ENCODE peak calls at places on chromosome X, in five cellular contexts. N, P, D, J and R are unnamed samples.

GRCh38 chrX:155086202-155086840 is 15.0 kb downstream of the BRCC3 start:
- DNase-seq in D (no peak), N (peak; percentile 45), J (no peak), P (peak; percentile 10), R (no peak)

GRCh38 chrX:24207826-24208225 is 58.3 kb downstream of the ZFX start:
- DNase-seq in P (no peak), N (no peak), D (no peak), J (no peak), R (no peak)

GRCh38 chrX:129634541-129634940 is 20.2 kb downstream of the APLN start:
- DNase-seq in J (no peak), N (no peak), P (no peak), D (no peak), R (no peak)

GRCh38 chrX:37746951-37747350 is 32.9 kb upstream of the CYBB start:
- DNase-seq in J (no peak), D (no peak), N (no peak), P (no peak), R (no peak)

GRCh38 chrX:136203438-136203837 is 47.8 kb downstream of the MAP7D3 start:
- DNase-seq in P (no peak), D (no peak), J (no peak), N (no peak), R (no peak)

GRCh38 chrX:135981010-135981409 is 4.2 kb upstream of the SLC9A6 start:
- DNase-seq in D (no peak), J (no peak), N (no peak), P (no peak), R (no peak)

GRCh38 chrX:41518127-41518840 is 71.1 kb downstream of the NYX start:
- DNase-seq in J (no peak), N (no peak), P (no peak), D (no peak), R (no peak)

GRCh38 chrX:716136-716535 is 85.5 kb downstream of the SHOX start:
- DNase-seq in N (no peak), J (no peak), D (no peak), P (no peak), R (no peak)

GRCh38 chrX:66731398-66731797 is 92.5 kb upstream of the EDA2R start:
- DNase-seq in D (no peak), P (peak; percentile 14), J (no peak), N (no peak), R (no peak)

GRCh38 chrX:15269120-15269519 is 763 bp downstream of the ASB9 start:
- DNase-seq in D (no peak), J (no peak), N (no peak), P (no peak), R (no peak)

GRCh38 chrX:16842684-16843083 is 27.5 kb downstream of the RBBP7 start:
- DNase-seq in N (no peak), D (no peak), P (no peak), J (no peak), R (no peak)

GRCh38 chrX:53288173-53288572 is 6.8 kb upstream of the IQSEC2 start:
- DNase-seq in N (peak; percentile 78), D (no peak), J (peak; percentile 63), P (no peak), R (no peak)

GRCh38 chrX:78619829-78620228 is 39.3 kb downstream of the RTL3 start:
- DNase-seq in P (no peak), D (no peak), N (no peak), J (no peak), R (no peak)

GRCh38 chrX:100662153-100662552 is 18.2 kb downstream of the SRPX2 start:
- DNase-seq in J (no peak), N (peak; percentile 62), P (no peak), D (no peak), R (no peak)

GRCh38 chrX:37348237-37349130 is 680 bp upstream of the PRRG1 start:
- DNase-seq in D (no peak), J (no peak), N (no peak), P (peak; percentile 18), R (no peak)

GRCh38 chrX:101657495-101657894 is 2.2 kb downstream of the ARMCX2 start:
- DNase-seq in N (no peak), D (no peak), P (no peak), J (no peak), R (no peak)

DNA sequence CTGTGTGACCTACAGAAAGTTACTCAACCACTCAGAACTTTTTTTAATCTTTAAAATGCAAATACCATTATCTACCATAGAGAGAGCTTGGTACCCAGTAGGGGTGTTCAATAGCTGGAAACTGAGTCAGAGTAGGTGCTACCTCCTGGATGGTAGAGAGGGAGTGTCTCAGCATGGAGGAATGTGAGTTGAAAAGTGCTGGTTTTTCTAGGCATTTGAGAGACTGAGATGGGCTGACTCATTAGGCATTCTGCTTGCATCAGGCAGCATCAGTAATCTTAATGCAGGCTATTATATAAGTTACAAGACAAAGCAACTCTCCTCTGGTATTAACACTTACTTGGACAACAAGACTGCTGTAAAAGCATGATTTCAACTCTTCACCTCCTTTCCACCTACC is 70.9 kb upstream of the ARHGEF9 start:
- DNase-seq in D (no peak), N (no peak), P (no peak), J (no peak), R (no peak)
- H3K4me1 ChIP-seq in D (no peaks in the 10 kb centered on the region), N (no peaks in the 10 kb centered on the region), P (no peaks in the 10 kb centered on the region), J (no peaks in the 10 kb centered on the region), R (no peaks in the 10 kb centered on the region)

DNA sequence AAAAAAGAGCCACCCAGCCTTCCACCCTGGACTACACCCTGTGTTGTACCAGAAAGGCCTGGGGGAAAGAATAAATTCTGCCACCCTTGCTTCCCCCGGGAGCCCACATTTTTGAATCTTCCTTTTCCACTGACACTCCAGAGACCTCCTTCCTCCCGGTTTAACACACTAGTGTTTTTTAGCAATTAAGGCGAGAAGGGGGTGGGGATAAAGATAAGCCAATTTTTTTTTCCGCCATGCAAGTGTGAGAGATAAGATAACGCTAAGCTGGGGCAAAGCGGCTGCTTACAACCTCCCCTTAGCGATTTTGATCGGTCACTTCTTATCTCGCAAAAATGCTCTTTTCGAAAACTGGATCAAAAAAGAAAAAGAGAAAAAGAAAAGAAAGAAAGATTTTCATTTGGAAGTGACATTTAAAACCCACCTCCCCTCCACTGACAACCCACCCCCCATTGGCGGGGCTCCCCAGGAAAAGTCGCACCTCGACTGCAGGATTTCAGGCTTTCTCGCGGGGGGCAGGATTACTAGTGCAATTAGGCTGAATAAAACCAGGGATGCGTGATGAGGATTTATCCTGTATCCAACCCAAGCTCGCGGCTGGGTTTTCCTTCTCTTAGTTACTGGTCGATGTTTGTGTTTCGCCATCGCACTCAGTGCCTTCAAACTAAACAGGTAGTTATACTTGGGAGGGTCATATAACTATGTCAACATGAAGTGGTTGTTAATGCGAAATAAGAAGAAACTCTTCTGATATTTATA is 6.0 kb upstream of the BCOR start:
- DNase-seq in D (no peak), N (no peak), J (no peak), P (peak; percentile 53), R (no peak)
- H3K4me1 ChIP-seq in D (peaks cover 17% of the 10 kb centered on the region), N (no peaks in the 10 kb centered on the region), J (peaks cover 61% of the 10 kb centered on the region), P (peaks cover 66% of the 10 kb centered on the region), R (peaks cover 48% of the 10 kb centered on the region)

GRCh38 chrX:107731831-107732502 is 43.6 kb downstream of the TSC22D3 start:
- DNase-seq in D (peak; percentile 90), P (peak; percentile 93), N (peak; percentile 96), J (peak; percentile 92), R (peak; percentile 85)
- H3K4me1 ChIP-seq in D (peaks cover 31% of the 10 kb centered on the region), P (peaks cover 61% of the 10 kb centered on the region), N (peaks cover 22% of the 10 kb centered on the region), J (peaks cover 59% of the 10 kb centered on the region), R (peaks cover 51% of the 10 kb centered on the region)

DNA sequence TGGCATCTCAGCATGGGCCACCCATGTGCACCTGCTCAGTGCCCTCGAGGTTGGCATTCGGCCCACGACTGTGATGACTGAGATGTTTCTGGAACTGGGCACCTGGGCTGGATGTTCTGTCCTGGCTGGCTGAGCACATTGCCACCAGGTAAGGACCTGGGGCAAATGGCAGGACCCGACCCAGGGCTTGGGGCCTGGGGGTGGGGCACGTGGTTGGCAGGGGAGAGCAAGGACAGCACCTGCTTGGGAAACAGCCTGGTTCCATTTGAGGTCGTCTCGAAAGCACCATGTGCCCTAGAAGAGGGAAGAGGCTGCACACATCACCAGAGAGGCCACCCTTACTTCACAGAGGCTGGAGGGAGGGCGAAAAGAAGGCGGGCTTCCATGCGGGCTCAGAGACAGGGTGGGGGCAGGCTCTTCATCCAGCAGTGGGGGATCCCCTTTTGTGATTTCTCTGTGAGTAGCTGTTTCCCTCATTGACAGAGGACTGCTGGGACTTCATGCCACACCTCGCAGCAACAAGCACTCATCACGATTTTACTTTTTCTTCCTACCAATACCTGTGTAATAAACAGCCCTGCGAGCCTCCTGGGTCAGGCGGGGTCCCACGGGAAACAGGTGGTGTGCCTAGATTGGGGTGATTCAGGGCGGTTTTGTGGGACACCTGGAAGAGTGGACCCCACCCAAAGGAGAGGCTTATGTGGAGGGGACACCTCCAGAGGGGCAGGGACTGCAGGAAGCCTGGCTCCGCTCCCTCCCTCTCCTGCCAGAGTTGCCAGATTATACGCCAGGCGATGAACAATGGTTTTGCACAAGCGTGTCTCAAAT is 12.0 kb downstream of the TMEM187 start:
- DNase-seq in D (no peak), J (no peak), N (no peak), P (no peak), R (no peak)
- H3K4me1 ChIP-seq in D (peaks cover 6% of the 10 kb centered on the region), J (no peaks in the 10 kb centered on the region), N (no peaks in the 10 kb centered on the region), P (no peaks in the 10 kb centered on the region), R (peaks cover 18% of the 10 kb centered on the region)

GRCh38 chrX:132030264-132030663 is 7.2 kb downstream of the STK26 start:
- DNase-seq in J (no peak), N (no peak), P (no peak), D (no peak), R (no peak)
- H3K4me1 ChIP-seq in J (no peaks in the 10 kb centered on the region), N (no peaks in the 10 kb centered on the region), P (no peaks in the 10 kb centered on the region), D (no peaks in the 10 kb centered on the region), R (no peaks in the 10 kb centered on the region)

GRCh38 chrX:110049096-110049495 is 46.2 kb downstream of the TMEM164 start:
- DNase-seq in D (no peak), J (no peak), N (no peak), P (no peak), R (no peak)
- H3K4me1 ChIP-seq in D (no peaks in the 10 kb centered on the region), J (no peaks in the 10 kb centered on the region), N (no peaks in the 10 kb centered on the region), P (no peaks in the 10 kb centered on the region), R (peaks cover 2% of the 10 kb centered on the region)

GRCh38 chrX:148577711-148578110 is 77.3 kb downstream of the AFF2 start:
- DNase-seq in N (no peak), P (no peak), J (no peak), D (no peak), R (no peak)
- H3K4me1 ChIP-seq in N (no peaks in the 10 kb centered on the region), P (no peaks in the 10 kb centered on the region), J (no peaks in the 10 kb centered on the region), D (no peaks in the 10 kb centered on the region), R (no peaks in the 10 kb centered on the region)

GRCh38 chrX:45755719-45756118 is 555.0 kb upstream of the DIPK2B start:
- DNase-seq in J (no peak), P (no peak), D (no peak), N (no peak), R (no peak)

GRCh38 chrX:45756562-45756961 is 555.9 kb upstream of the DIPK2B start:
- DNase-seq in P (no peak), D (no peak), J (no peak), N (no peak), R (no peak)

GRCh38 chrX:45758738-45759397 is 558.2 kb upstream of the DIPK2B start:
- DNase-seq in D (no peak), J (no peak), N (no peak), P (no peak), R (no peak)

GRCh38 chrX:45758319-45758718 is 557.6 kb upstream of the DIPK2B start:
- DNase-seq in P (no peak), N (no peak), D (no peak), J (no peak), R (no peak)

DNA sequence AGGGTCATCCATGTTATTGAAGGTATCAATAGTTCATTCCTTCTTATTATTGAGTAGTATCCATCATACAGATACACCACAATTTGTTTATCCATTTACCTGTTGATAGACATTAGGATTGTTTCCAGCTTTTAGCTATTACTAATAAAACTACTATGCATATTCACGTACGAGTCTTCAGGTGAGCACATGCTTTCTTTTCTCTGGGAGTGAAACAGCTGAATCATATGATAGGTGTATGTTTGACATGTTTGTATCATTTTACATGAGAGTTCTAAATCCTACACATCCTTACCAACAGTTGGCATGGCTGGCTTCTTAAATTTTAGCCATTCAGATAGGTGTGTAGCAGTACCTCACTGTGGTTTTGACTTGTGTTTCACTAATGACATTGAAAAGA is 556.6 kb upstream of the DIPK2B start:
- DNase-seq in P (no peak), D (no peak), N (no peak), J (no peak), R (no peak)
- H3K4me1 ChIP-seq in P (no peaks in the 10 kb centered on the region), D (peaks cover 33% of the 10 kb centered on the region), N (peaks cover 4% of the 10 kb centered on the region), J (no peaks in the 10 kb centered on the region), R (peaks cover 4% of the 10 kb centered on the region)